ENCODE peak calls at places on chromosomes 12 and 14, in four cellular contexts. G is cardiac muscle cell, H is thyroid gland, L is HL-60. V is an unnamed sample.

GRCh38 chr12:88417531-88417930 is 162.7 kb downstream of the KITLG start:
- DNase-seq in G (no peak), H (no peak), L (no peak), V (no peak)

GRCh38 chr12:81627336-81628189 is 131.6 kb downstream of the PPFIA2 start:
- DNase-seq in G (peak), H (no peak), L (no peak), V (no peak)

GRCh38 chr12:53231859-53232640 is at the start of gene RARG:
- DNase-seq in G (peak), H (peak), L (no peak), V (no peak)

GRCh38 chr12:24851816-24852337 is 97.0 kb downstream of the BCAT1 start:
- DNase-seq in G (no peak), H (no peak), L (no peak), V (no peak)

GRCh38 chr14:52153939-52154338 is 85.1 kb upstream of the NID2 start:
- DNase-seq in G (no peak), H (no peak), L (no peak), V (no peak)

GRCh38 chr12:86724716-86725115 is 468.5 kb upstream of the MGAT4C start:
- DNase-seq in G (peak), H (no peak), L (no peak), V (no peak)

GRCh38 chr14:102993523-102993922 is 63.8 kb downstream of the CDC42BPB start:
- DNase-seq in G (peak), H (no peak), L (no peak), V (no peak)

GRCh38 chr12:8950287-8950574 is 786 bp upstream of the M6PR start:
- DNase-seq in G (no peak), H (no peak), L (no peak), V (no peak)

GRCh38 chr12:93469386-93469785 is 2.1 kb downstream of the MRPL42 start:
- DNase-seq in G (no peak), H (no peak), L (no peak), V (no peak)

GRCh38 chr12:89474615-89475014 is 50.0 kb downstream of the GALNT4 start:
- DNase-seq in G (no peak), H (no peak), L (no peak), V (no peak)

DNA sequence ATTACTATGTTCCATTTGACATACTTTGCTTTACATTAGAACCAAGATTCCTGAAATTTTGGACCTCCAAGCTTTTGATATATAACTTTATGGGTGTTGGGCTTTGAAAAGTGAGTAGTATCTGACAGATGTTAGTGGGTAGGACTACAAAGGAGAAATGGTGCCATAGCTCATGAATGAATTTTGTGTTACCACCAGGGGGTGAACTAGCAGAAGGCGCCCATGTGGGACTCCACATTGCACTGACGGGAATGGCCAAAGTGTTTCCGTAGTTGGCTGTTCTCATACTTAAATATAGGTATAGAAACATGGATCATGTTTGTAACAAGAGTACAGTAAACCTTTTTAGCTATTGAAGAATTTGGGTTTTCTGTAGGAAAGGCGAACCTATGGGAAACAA is 337.5 kb downstream of the FLRT2 start:
- DNase-seq in G (no peak), H (no peak), L (no peak), V (no peak)
- TF ChIP-seq CTCF in G (no peak), H (no peak), L (no peak), V (no peak)

GRCh38 chr12:122837306-122838265 is 2.3 kb downstream of the HIP1R start:
- DNase-seq in G (no peak), H (no peak), L (no peak), V (no peak)

GRCh38 chr12:122835693-122836026 is 403 bp downstream of the HIP1R start:
- DNase-seq in G (peak), H (peak), L (no peak), V (no peak)

GRCh38 chr12:122836027-122836921 is 1.0 kb downstream of the HIP1R start:
- DNase-seq in G (no peak), H (peak), L (peak), V (no peak)

GRCh38 chr12:122834921-122835692 is at the start of gene HIP1R:
- DNase-seq in G (no peak), H (peak), L (no peak), V (no peak)

DNA sequence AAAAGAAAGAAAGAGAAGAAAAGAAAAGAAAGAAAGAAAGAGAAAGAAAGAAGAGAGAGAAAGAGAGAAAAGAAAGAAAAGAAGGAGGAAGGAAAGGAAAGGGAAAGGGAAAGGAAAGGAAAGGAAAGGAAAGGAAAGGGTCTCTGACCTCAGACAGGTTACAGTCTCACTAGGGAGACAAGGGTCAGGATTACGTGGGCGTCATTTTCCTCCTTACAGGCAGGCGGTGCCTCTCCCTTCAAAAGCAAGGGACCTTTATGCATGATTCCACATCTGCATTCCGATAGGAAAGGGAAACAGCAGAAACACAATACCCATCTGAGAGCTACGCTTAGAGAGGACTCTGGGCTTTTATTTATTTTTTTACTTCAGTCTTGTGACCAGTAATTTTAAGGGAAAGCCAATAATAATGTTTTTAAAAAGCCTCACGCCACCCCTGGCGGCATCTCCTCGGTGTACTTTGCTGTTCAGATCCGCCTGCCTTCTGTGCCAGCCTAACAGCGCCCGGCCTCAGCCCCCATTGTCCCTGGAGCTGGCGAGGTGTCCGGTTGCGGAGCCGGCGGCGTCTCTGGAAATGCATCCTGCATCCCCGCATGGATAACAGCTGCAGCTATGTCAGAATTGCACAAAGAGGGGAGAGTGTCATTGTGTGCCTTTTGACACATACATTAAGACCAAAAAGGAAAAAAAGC is 882 bp upstream of the HIP1R start:
- DNase-seq in G (peak), H (peak), L (peak), V (no peak)
- TF ChIP-seq CTCF in G (no peak), H (no peak), L (no peak), V (no peak)

GRCh38 chr12:59432057-59432456 is 163.8 kb upstream of the SLC16A7 start:
- DNase-seq in G (no peak), H (no peak), L (no peak), V (no peak)

GRCh38 chr12:59425798-59426197 is 170.0 kb upstream of the SLC16A7 start:
- DNase-seq in G (no peak), H (no peak), L (no peak), V (no peak)

GRCh38 chr12:59429766-59430165 is 166.1 kb upstream of the SLC16A7 start:
- DNase-seq in G (no peak), H (no peak), L (no peak), V (no peak)

DNA sequence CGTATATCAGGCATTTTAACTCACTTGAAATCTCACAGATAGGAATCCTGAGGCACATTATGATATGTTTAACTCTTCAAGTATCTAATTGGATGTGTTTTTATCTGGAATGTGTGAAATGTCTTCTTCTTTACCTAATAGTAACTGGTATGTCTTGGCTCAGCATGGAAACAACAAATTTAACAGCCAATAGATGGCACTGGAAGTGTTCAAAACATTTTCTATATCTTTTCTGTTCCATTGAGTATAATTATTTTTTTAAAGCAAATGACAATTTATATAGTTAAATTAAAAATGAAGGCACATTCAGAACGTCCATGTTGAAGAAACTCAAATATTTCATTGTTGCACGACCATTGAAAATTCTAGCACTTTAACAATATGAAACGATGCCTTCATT is 164.6 kb upstream of the SLC16A7 start:
- DNase-seq in G (peak), H (no peak), L (no peak), V (no peak)
- TF ChIP-seq CTCF in G (peak), H (no peak), L (no peak), V (peak)

GRCh38 chr14:90062852-90063539 is 1.2 kb downstream of the KCNK13 start:
- DNase-seq in G (no peak), H (no peak), L (no peak), V (no peak)

GRCh38 chr14:90060965-90061848 is 587 bp upstream of the KCNK13 start:
- DNase-seq in G (no peak), H (peak), L (no peak), V (no peak)

GRCh38 chr14:90061849-90062794 is at the start of gene KCNK13:
- DNase-seq in G (no peak), H (peak), L (no peak), V (peak)

GRCh38 chr14:90058876-90059458 is 2.8 kb upstream of the KCNK13 start:
- DNase-seq in G (no peak), H (no peak), L (no peak), V (no peak)

GRCh38 chr14:90060312-90060964 is 1.4 kb upstream of the KCNK13 start:
- DNase-seq in G (peak), H (peak), L (peak), V (peak)
- TF ChIP-seq CTCF in G (peak), H (peak), L (peak), V (peak)

DNA sequence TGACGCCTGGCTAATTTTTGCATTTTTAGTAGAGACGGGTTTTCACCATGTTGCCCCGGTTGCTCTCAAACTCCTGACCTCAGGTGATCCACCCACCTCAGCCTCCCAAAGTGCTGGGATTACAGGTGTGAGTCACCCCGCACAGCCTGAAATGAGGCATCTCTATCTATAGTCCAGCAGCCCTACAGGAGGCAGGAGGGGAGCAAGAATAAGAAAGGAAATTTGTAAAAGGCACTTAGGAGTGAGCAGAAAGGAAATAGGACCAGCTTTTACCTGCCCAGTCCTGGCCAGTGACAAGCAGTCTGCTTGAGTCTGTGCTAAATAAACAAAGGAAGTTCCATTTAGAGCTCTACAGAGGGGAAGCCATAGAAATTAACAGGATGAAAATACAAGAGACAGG is 15.0 kb upstream of the PSMA6 start:
- DNase-seq in G (no peak), H (peak), L (no peak), V (no peak)
- TF ChIP-seq CTCF in G (no peak), H (no peak), L (no peak), V (no peak)

GRCh38 chr14:66923251-66923650 is 266.0 kb upstream of the GARIN2 start:
- DNase-seq in G (no peak), H (no peak), L (no peak), V (no peak)
- TF ChIP-seq CTCF in G (no peak), H (peak), L (no peak), V (no peak)

GRCh38 chr12:14369322-14369721 is 3.8 kb downstream of the ATF7IP start:
- DNase-seq in G (no peak), H (no peak), L (no peak), V (no peak)

GRCh38 chr12:14365294-14366210 is at the start of gene ATF7IP:
- DNase-seq in G (peak), H (peak), L (peak), V (no peak)

GRCh38 chr12:14364583-14365271 is 755 bp upstream of the ATF7IP start:
- DNase-seq in G (no peak), H (no peak), L (no peak), V (no peak)

GRCh38 chr12:14367097-14367661 is 1.7 kb downstream of the ATF7IP start:
- DNase-seq in G (peak), H (no peak), L (peak), V (no peak)

DNA sequence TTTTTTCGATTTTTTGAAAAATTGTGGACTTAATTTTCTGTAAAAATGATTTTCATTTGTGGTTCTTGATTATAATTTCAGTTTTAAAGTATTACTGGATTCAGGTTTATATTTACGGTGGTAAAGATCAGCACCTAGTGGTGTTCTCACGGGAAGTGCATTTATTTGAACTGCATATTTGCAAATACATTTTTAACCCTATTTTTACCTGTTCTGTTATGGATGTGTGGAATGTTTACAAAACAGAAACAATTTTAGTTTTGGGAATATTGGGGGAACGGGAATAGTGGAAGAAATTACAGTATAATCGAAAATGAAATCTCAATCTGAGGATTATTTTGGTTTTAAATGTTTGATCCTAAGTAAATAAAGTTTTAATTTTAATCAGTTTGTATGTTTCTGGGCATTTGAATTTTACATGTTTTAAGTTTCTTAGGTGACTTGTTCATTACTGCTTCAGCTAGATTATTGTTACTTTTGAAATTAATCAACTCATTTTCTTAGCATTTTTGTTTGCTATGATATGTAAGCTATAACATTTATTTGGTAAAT is 805 bp downstream of the ATF7IP start:
- DNase-seq in G (peak), H (no peak), L (no peak), V (no peak)
- TF ChIP-seq CTCF in G (peak), H (no peak), L (no peak), V (peak)

DNA sequence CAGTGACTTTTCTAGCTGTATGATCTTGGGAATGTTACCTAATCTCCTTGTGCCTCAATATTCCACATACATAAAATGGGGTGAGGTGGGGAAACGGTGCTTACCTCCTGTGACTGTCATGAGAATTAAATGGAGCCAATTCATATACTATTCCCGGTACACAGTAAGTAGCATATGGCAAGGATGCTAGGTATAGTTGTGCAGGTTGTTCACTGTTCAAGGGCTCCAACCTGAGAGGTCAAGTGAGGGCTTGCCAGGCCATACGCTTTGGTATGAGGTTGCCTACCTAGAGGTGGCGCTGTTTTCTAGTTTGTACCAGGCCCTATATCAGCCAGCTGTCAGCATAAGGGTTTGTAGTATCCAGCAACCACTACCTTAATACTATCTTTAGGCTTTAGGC is 3.6 kb upstream of the BATF start:
- DNase-seq in G (peak), H (no peak), L (peak), V (no peak)
- TF ChIP-seq CTCF in G (peak), H (no peak), L (no peak), V (peak)

DNA sequence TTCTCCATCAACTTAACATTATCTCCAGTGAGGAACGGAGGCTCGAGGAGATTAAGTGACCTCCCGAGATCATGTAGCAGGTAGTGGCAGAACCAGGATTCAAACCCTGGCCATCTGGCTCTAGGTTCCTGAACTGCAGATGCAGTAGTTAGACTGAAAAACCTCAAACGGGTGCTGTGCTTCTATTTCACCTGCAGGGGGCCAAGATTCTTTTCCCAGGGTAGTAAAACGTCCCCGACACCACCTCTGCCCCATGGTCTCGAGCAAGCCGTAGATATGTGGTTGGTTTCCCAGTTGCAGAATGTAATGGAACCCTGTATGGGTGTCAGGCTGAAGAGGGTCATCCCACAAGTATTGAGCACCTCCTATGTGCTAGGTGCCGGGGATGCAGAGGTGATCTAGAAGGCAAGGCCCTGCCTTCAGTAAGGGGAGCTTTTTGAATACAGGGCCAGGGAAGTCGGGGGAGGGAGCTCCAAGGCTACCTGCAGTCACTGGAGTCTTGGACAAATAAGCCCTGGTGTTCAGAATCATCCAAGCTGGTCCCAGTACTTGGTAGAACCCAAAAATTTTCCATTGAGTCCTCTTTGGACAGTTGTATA is 197.1 kb downstream of the CHST11 start:
- DNase-seq in G (no peak), H (no peak), L (no peak), V (no peak)
- TF ChIP-seq CTCF in G (peak), H (no peak), L (peak), V (peak)